ENCODE peak calls at places on chromosomes 7 and 10, in five cellular contexts. One of them, this sample, is unnamed.

GRCh38 chr7:50156746-50157145 is 63.7 kb upstream of the ZPBP start:
- DNase-seq in H9: no peak
- DNase-seq in mesenchymal stem cell: no peak
- DNase-seq in H1: no peak
- DNase-seq in trophoblast cell: no peak
- DNase-seq in this sample: no peak

GRCh38 chr10:33986515-33986914 is 652.0 kb upstream of the NRP1 start:
- DNase-seq in H9: no peak
- DNase-seq in mesenchymal stem cell: no peak
- DNase-seq in H1: no peak
- DNase-seq in trophoblast cell: no peak
- DNase-seq in this sample: no peak

GRCh38 chr7:102024005-102024768 is 206.8 kb downstream of the CUX1 start:
- DNase-seq in H9: no peak
- DNase-seq in mesenchymal stem cell: no peak
- DNase-seq in H1: no peak
- DNase-seq in trophoblast cell: no peak
- DNase-seq in this sample: no peak

GRCh38 chr10:62661143-62661542 is 143.4 kb upstream of the ADO start:
- DNase-seq in H9: no peak
- DNase-seq in mesenchymal stem cell: no peak
- DNase-seq in H1: no peak
- DNase-seq in trophoblast cell: no peak
- DNase-seq in this sample: no peak

GRCh38 chr7:29285451-29285807 is 90.9 kb downstream of the CHN2 start:
- DNase-seq in H9: no peak
- DNase-seq in mesenchymal stem cell: peak
- DNase-seq in H1: no peak
- DNase-seq in trophoblast cell: peak
- DNase-seq in this sample: no peak

GRCh38 chr7:76509931-76510877 is at the start of gene UPK3B:
- DNase-seq in H9: peak
- DNase-seq in mesenchymal stem cell: no peak
- DNase-seq in H1: peak
- DNase-seq in trophoblast cell: no peak
- DNase-seq in this sample: no peak

GRCh38 chr10:86411281-86411841 is 44.8 kb upstream of the GRID1 start:
- DNase-seq in H9: no peak
- DNase-seq in mesenchymal stem cell: peak
- DNase-seq in H1: no peak
- DNase-seq in trophoblast cell: no peak
- DNase-seq in this sample: no peak

GRCh38 chr7:22001345-22002004 is 55.8 kb upstream of the CDCA7L start:
- DNase-seq in H9: no peak
- DNase-seq in mesenchymal stem cell: peak
- DNase-seq in H1: no peak
- DNase-seq in trophoblast cell: peak
- DNase-seq in this sample: peak

GRCh38 chr10:69861251-69862240 is 59.8 kb downstream of the COL13A1 start:
- DNase-seq in H9: no peak
- DNase-seq in mesenchymal stem cell: peak
- DNase-seq in H1: no peak
- DNase-seq in trophoblast cell: no peak
- DNase-seq in this sample: no peak

GRCh38 chr10:43206391-43207235 is 60.3 kb downstream of the RASGEF1A start:
- DNase-seq in H9: peak
- DNase-seq in mesenchymal stem cell: no peak
- DNase-seq in H1: no peak
- DNase-seq in trophoblast cell: no peak
- DNase-seq in this sample: no peak

GRCh38 chr7:5699951-5700384 is 81.5 kb downstream of the RNF216 start:
- DNase-seq in H9: no peak
- DNase-seq in mesenchymal stem cell: peak
- DNase-seq in H1: no peak
- DNase-seq in trophoblast cell: no peak
- DNase-seq in this sample: no peak

GRCh38 chr10:11608159-11608966 is 3.1 kb downstream of the USP6NL start:
- DNase-seq in H9: no peak
- DNase-seq in mesenchymal stem cell: no peak
- DNase-seq in H1: no peak
- DNase-seq in trophoblast cell: no peak
- DNase-seq in this sample: no peak

GRCh38 chr10:22420787-22421517 is 75.7 kb downstream of the SPAG6 start:
- DNase-seq in H9: no peak
- DNase-seq in mesenchymal stem cell: no peak
- DNase-seq in H1: no peak
- DNase-seq in trophoblast cell: no peak
- DNase-seq in this sample: no peak

GRCh38 chr10:117132751-117133231 is 5.3 kb downstream of the VAX1 start:
- DNase-seq in H9: peak
- DNase-seq in mesenchymal stem cell: no peak
- DNase-seq in H1: no peak
- DNase-seq in trophoblast cell: no peak
- DNase-seq in this sample: peak

GRCh38 chr10:12369982-12370381 is 20.6 kb downstream of the CAMK1D start:
- DNase-seq in H9: no peak
- DNase-seq in mesenchymal stem cell: no peak
- DNase-seq in H1: no peak
- DNase-seq in trophoblast cell: no peak
- DNase-seq in this sample: no peak

GRCh38 chr10:112752268-112752667 is 197.8 kb upstream of the TCF7L2 start:
- DNase-seq in H9: no peak
- DNase-seq in mesenchymal stem cell: no peak
- DNase-seq in H1: no peak
- DNase-seq in trophoblast cell: no peak
- DNase-seq in this sample: no peak

GRCh38 chr7:106180721-106181120 is 68.6 kb upstream of the SYPL1 start:
- DNase-seq in H9: peak
- DNase-seq in mesenchymal stem cell: no peak
- DNase-seq in H1: no peak
- DNase-seq in trophoblast cell: peak
- DNase-seq in this sample: no peak

GRCh38 chr7:151992375-151992774 is 33.1 kb upstream of the GALNT11 start:
- DNase-seq in H9: peak
- DNase-seq in mesenchymal stem cell: peak
- DNase-seq in H1: peak
- DNase-seq in trophoblast cell: peak
- DNase-seq in this sample: peak

GRCh38 chr10:84540617-84541288 is 212.4 kb downstream of the CCSER2 start:
- DNase-seq in H9: peak
- DNase-seq in mesenchymal stem cell: peak
- DNase-seq in H1: no peak
- DNase-seq in trophoblast cell: peak
- DNase-seq in this sample: peak

GRCh38 chr10:127368937-127369336 is 172.5 kb upstream of the INSYN2A start:
- DNase-seq in H9: no peak
- DNase-seq in mesenchymal stem cell: no peak
- DNase-seq in H1: no peak
- DNase-seq in trophoblast cell: no peak
- DNase-seq in this sample: no peak

GRCh38 chr10:113473851-113474250 is 79.0 kb upstream of the HABP2 start:
- DNase-seq in H9: no peak
- DNase-seq in mesenchymal stem cell: no peak
- DNase-seq in H1: no peak
- DNase-seq in trophoblast cell: no peak
- DNase-seq in this sample: no peak

GRCh38 chr7:122343986-122344620 is 39.6 kb upstream of the FEZF1 start:
- DNase-seq in H9: no peak
- DNase-seq in mesenchymal stem cell: no peak
- DNase-seq in H1: no peak
- DNase-seq in trophoblast cell: no peak
- DNase-seq in this sample: no peak

GRCh38 chr7:153193144-153193595 is 433.6 kb downstream of the ACTR3B start:
- DNase-seq in H9: peak
- DNase-seq in mesenchymal stem cell: no peak
- DNase-seq in H1: peak
- DNase-seq in trophoblast cell: peak
- DNase-seq in this sample: peak

GRCh38 chr7:129577881-129578462 is 33.5 kb upstream of the NRF1 start:
- DNase-seq in H9: no peak
- DNase-seq in mesenchymal stem cell: no peak
- DNase-seq in H1: no peak
- DNase-seq in trophoblast cell: no peak
- DNase-seq in this sample: no peak

GRCh38 chr10:132368881-132369635 is 27.9 kb upstream of the PWWP2B start:
- DNase-seq in H9: no peak
- DNase-seq in mesenchymal stem cell: no peak
- DNase-seq in H1: no peak
- DNase-seq in trophoblast cell: peak
- DNase-seq in this sample: no peak

DNA sequence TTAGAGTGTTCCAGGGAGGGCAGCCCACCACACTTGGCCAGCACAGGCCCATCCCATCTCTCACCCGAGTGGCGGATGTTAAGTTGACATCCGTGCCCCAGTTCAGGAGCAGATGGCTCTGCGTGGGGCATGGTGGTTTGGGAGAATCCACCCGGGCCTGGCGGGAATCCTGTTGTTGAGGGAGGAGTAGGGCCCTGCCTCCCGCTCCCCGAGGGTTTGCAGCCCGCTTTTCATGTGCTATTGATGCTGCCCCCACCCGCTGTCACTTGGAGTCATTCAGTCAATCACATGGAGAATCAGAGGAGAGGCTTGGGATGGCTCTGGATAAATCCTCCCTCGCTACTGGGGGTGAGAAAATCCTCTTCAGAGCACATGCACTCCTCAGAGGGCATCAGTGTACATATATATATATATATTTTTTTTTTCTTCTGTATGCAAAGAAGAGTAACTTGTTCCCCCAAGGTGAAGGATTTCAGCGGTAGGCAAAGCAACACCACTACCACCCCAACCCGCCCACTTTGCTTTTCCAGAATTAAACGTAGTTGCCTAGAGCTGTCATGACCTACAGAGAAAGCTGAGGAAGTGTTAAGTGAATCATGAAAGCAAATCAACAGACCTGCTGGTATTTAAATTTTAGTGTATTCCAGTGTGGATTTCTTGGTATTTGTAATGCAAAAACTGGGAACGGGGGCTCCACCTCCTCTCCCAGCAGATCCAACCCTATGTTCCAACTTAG is 450.7 kb upstream of the GALNT17 start:
- DNase-seq in H9: no peak
- DNase-seq in mesenchymal stem cell: no peak
- DNase-seq in H1: no peak
- DNase-seq in trophoblast cell: no peak
- DNase-seq in this sample: no peak
- H3K9ac ChIP-seq in H9: no peak
- H3K9ac ChIP-seq in mesenchymal stem cell: no peak
- H3K9ac ChIP-seq in H1: no peak
- H3K9ac ChIP-seq in trophoblast cell: no peak
- H3K9ac ChIP-seq in this sample: no peak

DNA sequence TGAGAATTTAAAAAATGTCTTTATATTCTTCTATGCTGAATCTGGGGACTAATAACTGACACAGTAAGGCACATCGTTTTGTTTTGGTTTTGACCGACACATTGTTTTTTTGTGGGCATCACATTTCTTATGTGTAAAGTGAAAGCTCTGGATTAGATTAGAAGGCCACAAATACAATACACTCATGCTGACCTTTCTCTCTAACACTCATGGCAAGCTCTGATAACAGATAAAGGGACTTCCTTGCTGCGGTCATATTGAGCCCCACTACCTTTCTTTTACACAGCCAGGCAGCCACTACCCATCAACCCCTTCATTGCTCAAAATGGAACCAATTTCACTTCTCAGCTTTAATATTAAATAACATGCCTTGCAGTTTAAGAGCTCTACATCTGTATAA is 26.0 kb downstream of the PPP1R3A start:
- DNase-seq in H9: no peak
- DNase-seq in mesenchymal stem cell: no peak
- DNase-seq in H1: no peak
- DNase-seq in trophoblast cell: no peak
- DNase-seq in this sample: no peak
- H2BK12ac ChIP-seq in H9: no peak
- H2BK12ac ChIP-seq in mesenchymal stem cell: no peak
- H2BK12ac ChIP-seq in H1: no peak
- H2BK12ac ChIP-seq in trophoblast cell: no peak
- H2BK12ac ChIP-seq in this sample: no peak

GRCh38 chr10:19941206-19941880 is 125.1 kb downstream of the PLXDC2 start:
- DNase-seq in H9: no peak
- DNase-seq in mesenchymal stem cell: no peak
- DNase-seq in H1: no peak
- DNase-seq in trophoblast cell: no peak
- DNase-seq in this sample: no peak

GRCh38 chr10:19933772-19934171 is 117.5 kb downstream of the PLXDC2 start:
- DNase-seq in H9: no peak
- DNase-seq in mesenchymal stem cell: no peak
- DNase-seq in H1: no peak
- DNase-seq in trophoblast cell: no peak
- DNase-seq in this sample: no peak

GRCh38 chr10:19932806-19933371 is 116.7 kb downstream of the PLXDC2 start:
- DNase-seq in H9: no peak
- DNase-seq in mesenchymal stem cell: no peak
- DNase-seq in H1: no peak
- DNase-seq in trophoblast cell: no peak
- DNase-seq in this sample: no peak

GRCh38 chr10:19935106-19935505 is 118.9 kb downstream of the PLXDC2 start:
- DNase-seq in H9: no peak
- DNase-seq in mesenchymal stem cell: no peak
- DNase-seq in H1: no peak
- DNase-seq in trophoblast cell: no peak
- DNase-seq in this sample: no peak

DNA sequence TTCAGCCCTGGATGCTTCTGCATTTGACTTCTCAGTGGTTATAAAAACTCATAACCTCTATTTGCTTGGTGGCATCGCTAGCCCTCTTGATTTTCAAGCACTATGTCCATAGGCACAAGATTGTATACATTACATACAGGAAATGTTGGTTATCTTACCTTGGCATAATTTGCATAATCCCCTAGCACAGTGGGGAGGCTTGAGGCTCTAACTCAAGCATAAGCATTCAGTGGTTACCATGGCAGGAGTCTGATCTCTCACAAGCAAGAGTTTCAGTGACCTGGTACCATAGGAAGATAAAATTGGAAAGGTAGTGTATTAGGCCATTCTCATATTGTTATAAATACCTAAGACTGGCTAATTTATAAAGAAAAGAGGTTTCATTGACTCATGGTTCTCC is 121.8 kb downstream of the PLXDC2 start:
- DNase-seq in H9: no peak
- DNase-seq in mesenchymal stem cell: no peak
- DNase-seq in H1: no peak
- DNase-seq in trophoblast cell: no peak
- DNase-seq in this sample: no peak
- H2AK5ac ChIP-seq in H9: no peak
- H2AK5ac ChIP-seq in mesenchymal stem cell: no peak
- H2AK5ac ChIP-seq in H1: no peak
- H2AK5ac ChIP-seq in trophoblast cell: no peak
- H2AK5ac ChIP-seq in this sample: no peak

DNA sequence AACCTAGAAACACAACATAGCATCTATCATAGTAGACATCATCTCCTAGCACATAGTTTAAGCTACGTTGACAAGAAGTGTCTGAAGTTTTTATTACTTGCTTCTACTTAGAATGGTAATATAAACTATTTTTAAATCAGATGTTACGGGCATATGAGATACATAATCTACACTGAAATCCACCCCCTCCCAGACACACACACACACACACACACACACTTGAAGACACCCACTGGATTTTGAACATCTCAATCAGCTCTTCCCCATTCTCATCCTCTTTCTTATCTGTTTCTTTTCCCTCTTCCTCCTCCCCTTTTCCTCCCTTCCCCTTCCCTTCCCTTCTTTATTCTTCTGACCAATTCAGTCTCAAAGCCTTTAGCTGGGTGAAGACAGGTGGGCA is 175.9 kb downstream of the PAXIP1 start:
- DNase-seq in H9: no peak
- DNase-seq in mesenchymal stem cell: no peak
- DNase-seq in H1: no peak
- DNase-seq in trophoblast cell: no peak
- DNase-seq in this sample: no peak
- H3K9ac ChIP-seq in H9: no peak
- H3K9ac ChIP-seq in mesenchymal stem cell: no peak
- H3K9ac ChIP-seq in H1: no peak
- H3K9ac ChIP-seq in trophoblast cell: no peak
- H3K9ac ChIP-seq in this sample: no peak